ENCODE peak calls at places on chromosome 2, in seven cellular contexts. F is foreskin fibroblast, N is GM12865, W is mammary epithelial cell, Y is astrocyte of the spinal cord, M is neural crest cell, O is fibroblast of mammary gland. K is an unnamed sample.

GRCh38 chr2:98383166-98383565 is 36.9 kb downstream of the CNGA3 start:
- DNase-seq in W (no peak), F (no peak), M (no peak), N (no peak), Y (no peak), O (no peak), K (no peak)

GRCh38 chr2:88668862-88669261 is 22.6 kb upstream of the RPIA start:
- DNase-seq in M (no peak), O (no peak), W (no peak), F (no peak), N (no peak), Y (no peak), K (no peak)

GRCh38 chr2:60766283-60766682 is 10.2 kb downstream of the PAPOLG start:
- DNase-seq in M (no peak), O (no peak), Y (no peak), W (no peak), N (no peak), F (no peak), K (no peak)

GRCh38 chr2:239544846-239545465 is 144.1 kb upstream of the HDAC4 start:
- DNase-seq in Y (no peak), O (no peak), W (no peak), F (no peak), M (no peak), N (peak), K (peak)

GRCh38 chr2:11073791-11074190 is 81.5 kb upstream of the SLC66A3 start:
- DNase-seq in W (no peak), N (no peak), F (peak), M (no peak), Y (no peak), O (peak), K (no peak)

GRCh38 chr2:198973181-198973580 is 484.6 kb downstream of the SATB2 start:
- DNase-seq in W (no peak), N (peak), M (no peak), O (no peak), Y (no peak), F (no peak), K (no peak)

GRCh38 chr2:109312902-109313301 is 183.9 kb downstream of the SH3RF3 start:
- DNase-seq in O (no peak), Y (no peak), W (no peak), N (no peak), F (no peak), M (no peak), K (no peak)

GRCh38 chr2:166090900-166091299 is 36.9 kb downstream of the SCN1A start:
- DNase-seq in F (peak), Y (peak), M (no peak), N (no peak), W (peak), O (peak), K (no peak)

GRCh38 chr2:24048662-24049484 is 668 bp upstream of the FKBP1B start:
- DNase-seq in F (no peak), Y (no peak), O (no peak), M (no peak), W (peak), N (no peak), K (no peak)

GRCh38 chr2:234288974-234289455 is 207.9 kb downstream of the ARL4C start:
- DNase-seq in M (peak), F (no peak), N (peak), Y (peak), W (peak), O (peak), K (peak)

GRCh38 chr2:190947711-190948251 is 66.2 kb downstream of the STAT1 start:
- DNase-seq in M (no peak), N (peak), W (peak), F (peak), O (peak), Y (peak), K (no peak)

GRCh38 chr2:68709421-68709911 is 25.1 kb upstream of the ARHGAP25 start:
- DNase-seq in N (peak), O (peak), M (peak), F (peak), W (peak), Y (peak), K (no peak)

GRCh38 chr2:160145471-160145870 is 54.6 kb downstream of the ITGB6 start:
- DNase-seq in O (no peak), F (no peak), M (no peak), Y (no peak), N (no peak), W (no peak), K (no peak)

GRCh38 chr2:205273148-205273547 is 409.2 kb upstream of the NRP2 start:
- DNase-seq in F (no peak), O (no peak), W (no peak), N (no peak), Y (no peak), M (no peak), K (no peak)

GRCh38 chr2:130963849-130964793 is 127.4 kb downstream of the ARHGEF4 start:
- DNase-seq in M (peak), W (no peak), N (no peak), F (no peak), Y (no peak), O (no peak), K (peak)

GRCh38 chr2:30038419-30038818 is 108.4 kb upstream of the YPEL5 start:
- DNase-seq in N (no peak), Y (no peak), F (no peak), O (no peak), M (no peak), W (peak), K (no peak)

GRCh38 chr2:74025971-74026612 is 41.4 kb downstream of the TET3 start:
- DNase-seq in F (no peak), O (peak), Y (no peak), W (peak), N (no peak), M (no peak), K (no peak)

GRCh38 chr2:96106991-96107882 is 9.1 kb downstream of the ADRA2B start:
- DNase-seq in O (no peak), N (no peak), M (no peak), W (no peak), Y (no peak), F (no peak), K (peak)

GRCh38 chr2:190766581-190766980 is 114.0 kb upstream of the GLS start:
- DNase-seq in N (no peak), Y (no peak), F (no peak), W (no peak), O (no peak), M (no peak), K (no peak)

GRCh38 chr2:188207554-188207953 is 84.1 kb upstream of the GULP1 start:
- DNase-seq in M (no peak), W (no peak), Y (no peak), F (no peak), O (no peak), N (no peak), K (no peak)
- TF ChIP-seq CTCF in M (no peak), W (no peak), Y (no peak), F (no peak), O (no peak), N (no peak), K (no peak)

DNA sequence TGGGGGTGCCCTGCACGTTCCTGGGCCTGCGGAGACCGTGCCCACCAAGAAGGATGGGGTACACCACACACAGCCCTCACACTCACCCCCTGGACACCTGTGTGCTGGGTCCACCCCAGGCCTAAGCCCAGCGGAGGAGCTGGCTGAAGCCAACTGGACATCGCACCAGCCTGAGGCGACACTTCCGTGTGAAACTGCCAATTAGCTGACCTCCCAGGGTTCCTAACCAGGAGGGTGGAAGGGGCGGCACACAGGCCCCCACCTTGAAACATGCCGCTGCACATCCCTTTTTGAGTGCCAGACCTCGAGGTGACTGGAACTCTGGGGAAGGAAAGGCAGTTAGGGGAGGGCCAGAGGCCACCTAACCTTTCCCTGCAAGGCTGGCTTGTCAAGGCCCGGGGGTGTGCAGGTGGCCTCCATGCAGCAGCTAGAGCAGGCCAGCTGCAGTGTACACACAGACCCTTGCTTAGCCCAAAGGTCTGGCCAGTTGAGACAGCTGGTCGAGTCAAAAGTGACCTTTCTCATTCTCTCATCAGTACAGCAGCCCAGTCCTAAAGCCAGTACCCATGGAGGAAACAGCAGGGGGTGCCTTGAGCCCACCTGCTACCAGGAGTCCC is 4.5 kb downstream of the STK25 start:
- DNase-seq in N (no peak), W (no peak), F (no peak), Y (no peak), M (no peak), O (no peak), K (no peak)
- TF ChIP-seq CTCF in N (no peak), W (no peak), F (no peak), Y (no peak), M (no peak), O (no peak), K (no peak)

GRCh38 chr2:7672027-7672684 is 754.9 kb downstream of the RNF144A start:
- DNase-seq in M (peak), O (peak), W (peak), N (peak), Y (peak), F (peak), K (peak)
- TF ChIP-seq CTCF in M (peak), O (peak), W (peak), N (peak), Y (peak), F (peak), K (peak)

DNA sequence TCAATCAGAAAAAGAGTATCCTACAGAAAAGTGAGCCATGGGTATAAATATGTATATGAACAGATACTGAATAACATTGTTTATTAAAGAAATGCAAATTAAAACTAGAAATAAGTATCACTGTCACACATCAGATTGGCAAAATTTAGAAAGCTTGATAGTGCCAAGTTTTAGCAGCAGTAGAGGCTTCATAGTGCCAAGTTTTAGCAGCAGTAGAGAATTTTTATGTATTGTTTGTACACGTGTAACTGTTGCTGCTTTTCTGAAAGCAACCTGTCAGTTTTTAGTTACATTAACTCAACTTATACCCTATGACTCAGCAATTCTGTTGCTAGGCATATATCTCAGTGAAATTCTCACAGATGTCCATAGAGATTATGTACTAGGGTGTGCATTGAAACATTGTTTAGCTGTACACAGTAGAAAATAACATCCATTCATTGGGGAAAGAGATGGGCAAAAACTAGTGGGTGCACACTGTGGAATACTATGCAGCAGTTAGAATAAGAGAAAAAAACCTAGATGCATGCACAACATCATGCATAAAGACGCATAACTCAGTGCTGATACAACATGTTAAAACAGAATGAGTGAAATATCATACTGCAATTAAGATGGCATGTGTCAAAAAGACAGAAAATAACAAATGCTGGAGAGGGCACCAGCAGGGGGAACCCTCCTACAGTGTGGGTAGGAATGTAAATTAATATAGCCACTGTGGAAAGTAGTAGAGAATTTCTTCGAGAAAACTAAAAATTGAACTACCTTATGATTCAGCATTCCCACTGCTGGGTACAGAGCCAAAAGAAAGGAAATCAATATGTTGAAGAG is 294.5 kb upstream of the NT5C1B start:
- DNase-seq in Y (peak), N (peak), F (peak), O (peak), M (no peak), W (peak), K (no peak)
- TF ChIP-seq CTCF in Y (peak), N (peak), F (peak), O (peak), M (no peak), W (peak), K (peak)

GRCh38 chr2:241884951-241885700 is 15.6 kb downstream of the RTP5 start:
- DNase-seq in F (no peak), O (no peak), M (no peak), N (no peak), W (no peak), Y (no peak), K (peak)

GRCh38 chr2:241879326-241879725 is 9.8 kb downstream of the RTP5 start:
- DNase-seq in Y (no peak), F (no peak), O (no peak), M (no peak), N (no peak), W (no peak), K (no peak)

GRCh38 chr2:241885701-241886643 is 16.4 kb downstream of the RTP5 start:
- DNase-seq in N (peak), Y (no peak), M (no peak), O (no peak), W (no peak), F (no peak), K (no peak)

GRCh38 chr2:241880311-241881073 is 11.0 kb downstream of the RTP5 start:
- DNase-seq in M (no peak), N (no peak), Y (no peak), F (no peak), W (no peak), O (no peak), K (no peak)

DNA sequence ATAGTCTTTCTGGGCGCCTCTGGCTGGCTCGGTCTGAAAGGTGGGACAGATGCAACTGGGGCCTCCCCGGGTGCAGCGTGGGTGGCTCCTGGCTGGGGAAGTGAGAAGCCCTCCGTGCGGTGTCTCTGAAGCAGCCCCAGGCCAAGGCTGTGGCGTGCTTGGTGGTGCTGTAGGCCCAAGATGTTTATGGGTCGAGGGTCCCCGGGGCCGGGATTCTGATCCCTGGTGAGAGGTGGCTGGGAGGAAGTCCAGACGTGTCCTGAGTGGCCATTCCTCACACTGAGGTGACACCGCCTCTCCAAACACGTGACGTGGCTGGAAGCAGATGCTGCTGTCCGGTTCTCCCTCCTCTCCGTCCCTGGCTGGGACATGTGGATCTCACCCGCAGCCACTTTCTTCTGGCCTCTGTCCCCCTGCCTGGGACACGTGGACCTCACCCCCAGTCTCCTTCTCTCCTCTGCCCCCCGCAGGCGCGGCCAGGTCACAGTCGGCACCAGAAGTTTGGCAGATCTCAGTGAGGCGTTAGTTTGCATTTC is 12.6 kb downstream of the RTP5 start:
- DNase-seq in W (no peak), O (peak), M (no peak), N (peak), Y (no peak), F (peak), K (no peak)
- TF ChIP-seq CTCF in W (no peak), O (peak), M (no peak), N (peak), Y (no peak), F (no peak), K (peak)